ENCODE peak calls at places on chromosome 12, in six cellular contexts. S is ovary, I is testis, Q is keratinocyte, U is heart left ventricle, L is AG04450. K is an unnamed sample.

GRCh38 chr12:118094039-118094438 is 9.8 kb downstream of the VSIG10 start:
- DNase-seq in U (no peak), S (no peak), L (no peak), Q (no peak), I (no peak), K (no peak)

GRCh38 chr12:49707127-49707811 is at the start of gene FMNL3:
- DNase-seq in L (peak), I (peak), S (peak), Q (peak), U (peak), K (peak)

GRCh38 chr12:67681145-67681778 is 32.7 kb downstream of the DYRK2 start:
- DNase-seq in S (no peak), U (no peak), L (peak), I (no peak), Q (no peak), K (no peak)

GRCh38 chr12:77830502-77830901 is at the start of gene NAV3:
- DNase-seq in S (no peak), U (no peak), Q (no peak), I (no peak), L (no peak), K (no peak)

GRCh38 chr12:3168775-3169221 is 91.6 kb downstream of the TSPAN9 start:
- DNase-seq in Q (peak), U (no peak), S (no peak), L (peak), I (no peak), K (no peak)

GRCh38 chr12:25242981-25243764 is 7.6 kb downstream of the KRAS start:
- DNase-seq in I (no peak), Q (no peak), U (no peak), L (no peak), S (no peak), K (no peak)

GRCh38 chr12:131101006-131101405 is 147.3 kb downstream of the ADGRD1 start:
- DNase-seq in L (no peak), U (no peak), S (peak), I (peak), Q (no peak), K (peak)

GRCh38 chr12:96194572-96194889 is 356 bp downstream of the ELK3 start:
- DNase-seq in S (no peak), I (no peak), Q (no peak), L (no peak), U (no peak), K (no peak)

GRCh38 chr12:54397157-54397556 is 12.6 kb upstream of the ZNF385A start:
- DNase-seq in I (no peak), S (no peak), U (no peak), L (no peak), Q (no peak), K (no peak)

GRCh38 chr12:18492372-18493025 is 231.2 kb downstream of the PIK3C2G start:
- DNase-seq in S (no peak), L (peak), Q (no peak), U (no peak), I (no peak), K (no peak)

GRCh38 chr12:64890873-64891468 is 66.5 kb downstream of the TBC1D30 start:
- DNase-seq in L (no peak), Q (peak), U (no peak), S (no peak), I (no peak), K (no peak)

GRCh38 chr12:104641862-104642261 is 185.1 kb downstream of the CHST11 start:
- DNase-seq in Q (no peak), U (no peak), I (no peak), S (no peak), L (no peak), K (no peak)

GRCh38 chr12:81284137-81284536 is 206.3 kb downstream of the ACSS3 start:
- DNase-seq in I (no peak), L (no peak), U (no peak), S (no peak), Q (no peak), K (peak)

GRCh38 chr12:94173660-94174265 is 25.4 kb downstream of the PLXNC1 start:
- DNase-seq in L (no peak), S (no peak), U (no peak), Q (no peak), I (no peak), K (no peak)

GRCh38 chr12:104957388-104958008 is 592 bp downstream of the SLC41A2 start:
- DNase-seq in L (no peak), S (no peak), I (no peak), U (peak), Q (no peak), K (no peak)

GRCh38 chr12:130761537-130762318 is 45.6 kb upstream of the RIMBP2 start:
- DNase-seq in Q (no peak), L (no peak), S (peak), U (peak), I (peak), K (peak)

GRCh38 chr12:130729344-130729743 is 13.2 kb upstream of the RIMBP2 start:
- DNase-seq in L (no peak), I (no peak), U (no peak), Q (no peak), S (no peak), K (peak)

GRCh38 chr12:93387780-93388179 is 10.1 kb downstream of the NUDT4 start:
- DNase-seq in L (no peak), I (no peak), U (no peak), Q (peak), S (no peak), K (no peak)

GRCh38 chr12:69290545-69291277 is 51.3 kb downstream of the CPSF6 start:
- DNase-seq in U (peak), L (peak), I (peak), S (peak), Q (peak), K (peak)

GRCh38 chr12:6955462-6956331 is 4.5 kb downstream of the PTPN6 start:
- DNase-seq in U (peak), Q (no peak), I (no peak), S (no peak), L (no peak), K (no peak)

GRCh38 chr12:65171870-65172269 is 2.5 kb downstream of the LEMD3 start:
- DNase-seq in I (no peak), U (no peak), L (no peak), S (no peak), Q (no peak), K (no peak)

GRCh38 chr12:54217774-54218221 is 29.0 kb upstream of the SMUG1 start:
- DNase-seq in I (peak), L (no peak), Q (no peak), U (peak), S (peak), K (peak)

GRCh38 chr12:82461393-82461792 is 103.1 kb downstream of the METTL25 start:
- DNase-seq in U (no peak), L (no peak), I (no peak), Q (no peak), S (no peak), K (no peak)

GRCh38 chr12:51378749-51379148 is 12.5 kb downstream of the GALNT6 start:
- DNase-seq in I (no peak), U (no peak), S (no peak), L (no peak), Q (no peak), K (no peak)

GRCh38 chr12:72272731-72273498 is 745 bp downstream of the TRHDE start:
- DNase-seq in Q (no peak), I (peak), S (peak), U (no peak), L (no peak), K (peak)

GRCh38 chr12:32399373-32400113 is at the start of gene FGD4:
- DNase-seq in S (peak), Q (no peak), L (peak), U (peak), I (peak), K (peak)

GRCh38 chr12:32400866-32401265 is 1.5 kb downstream of the FGD4 start:
- DNase-seq in U (no peak), L (no peak), I (no peak), Q (no peak), S (no peak), K (no peak)

GRCh38 chr12:32397703-32398102 is 1.7 kb upstream of the FGD4 start:
- DNase-seq in Q (no peak), S (no peak), U (no peak), L (no peak), I (no peak), K (peak)

GRCh38 chr12:32400114-32400672 is 835 bp downstream of the FGD4 start:
- DNase-seq in I (no peak), Q (no peak), U (no peak), L (no peak), S (no peak), K (peak)

GRCh38 chr12:32399045-32399372 is 349 bp upstream of the FGD4 start:
- DNase-seq in I (no peak), Q (no peak), U (no peak), L (no peak), S (no peak), K (no peak)
- H3K27ac ChIP-seq in I (peak), Q (peak), U (peak), L (no peak), S (peak), K (peak)

GRCh38 chr12:117045998-117046374 is 53.2 kb downstream of the TESC start:
- DNase-seq in U (no peak), Q (no peak), S (no peak), I (no peak), L (no peak), K (no peak)
- TF ChIP-seq CTCF in U (no peak), Q (no peak), S (no peak), I (no peak), L (no peak), K (peak)

GRCh38 chr12:124509676-124510300 is 57.6 kb downstream of the NCOR2 start:
- DNase-seq in S (peak), L (no peak), U (peak), I (peak), Q (no peak), K (peak)

GRCh38 chr12:124508323-124509096 is 58.9 kb downstream of the NCOR2 start:
- DNase-seq in U (no peak), Q (no peak), I (no peak), S (no peak), L (no peak), K (no peak)

GRCh38 chr12:124509300-124509675 is 58.1 kb downstream of the NCOR2 start:
- DNase-seq in I (no peak), Q (no peak), U (no peak), L (no peak), S (no peak), K (no peak)

GRCh38 chr12:124511259-124511985 is 56.0 kb downstream of the NCOR2 start:
- DNase-seq in I (no peak), U (no peak), S (no peak), Q (no peak), L (no peak), K (no peak)

DNA sequence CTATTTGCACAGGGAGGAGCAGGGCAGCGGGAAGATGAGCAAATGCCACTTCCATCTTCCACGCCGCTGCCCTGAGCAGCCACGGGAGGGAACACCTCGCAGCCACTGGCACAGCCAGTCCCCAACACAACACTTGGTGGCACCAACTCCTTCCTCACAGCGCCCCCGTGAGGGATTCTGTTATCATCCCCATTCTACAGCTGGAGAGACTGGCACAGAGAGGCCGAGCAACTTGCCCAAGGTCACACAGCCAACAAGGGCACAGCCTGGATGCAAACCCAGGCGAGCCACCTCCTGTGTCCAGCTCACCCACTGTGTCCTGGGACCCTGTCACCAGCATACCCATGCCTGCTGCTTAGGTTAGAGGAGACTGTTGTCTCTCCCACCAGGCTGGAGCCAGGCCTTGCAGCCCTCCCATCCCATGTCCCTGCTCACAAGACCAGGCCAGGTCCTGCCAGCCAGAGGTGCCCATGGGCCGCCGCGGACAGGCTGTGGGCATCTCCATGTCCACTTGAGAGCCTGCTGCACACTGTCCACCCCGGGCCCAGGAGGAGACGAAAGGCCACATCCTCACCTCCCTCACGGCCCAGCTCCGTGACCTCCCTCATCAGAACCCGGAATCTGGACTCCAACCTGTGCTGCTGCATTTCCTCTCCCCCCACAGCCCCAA is 57.0 kb downstream of the NCOR2 start:
- DNase-seq in L (no peak), S (no peak), U (no peak), Q (no peak), I (peak), K (peak)
- H3K27ac ChIP-seq in L (peak), S (no peak), U (peak), Q (peak), I (peak), K (no peak)

GRCh38 chr12:5898874-5899273 is 46.2 kb downstream of the ANO2 start:
- DNase-seq in S (no peak), Q (no peak), I (no peak), L (no peak), U (no peak), K (peak)
- TF ChIP-seq CTCF in S (no peak), Q (no peak), I (no peak), L (no peak), U (no peak), K (peak)

DNA sequence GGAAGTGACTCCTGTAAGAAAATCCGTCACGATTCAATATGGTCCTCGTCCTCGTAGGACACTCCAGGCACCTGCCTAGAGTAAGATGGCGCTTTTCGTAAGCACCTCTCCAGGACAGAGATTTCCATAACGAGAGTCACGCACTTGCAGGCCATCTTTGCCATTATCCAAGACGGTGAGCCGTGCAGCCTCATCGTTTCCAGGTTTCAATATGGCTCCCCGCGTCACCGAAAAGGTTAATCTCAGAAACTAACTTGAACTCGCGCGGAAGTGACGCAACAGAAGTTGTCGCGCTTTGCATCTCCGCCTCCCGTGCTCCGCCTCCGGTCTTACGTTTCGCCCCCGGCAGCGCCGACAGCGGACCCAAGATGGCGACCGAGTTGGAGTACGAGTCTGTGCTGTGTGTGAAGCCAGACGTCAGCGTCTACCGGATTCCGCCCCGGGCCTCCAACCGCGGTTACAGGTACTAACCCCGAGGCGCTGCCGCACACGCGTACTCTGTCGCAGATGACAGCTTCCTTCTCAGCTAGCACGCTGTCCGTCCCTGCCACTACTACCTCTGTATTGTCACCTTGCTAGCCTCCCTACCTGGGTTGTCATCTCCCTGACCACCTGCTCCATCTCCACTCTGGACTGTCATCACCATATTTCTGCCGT is at the start of gene NECAP1:
- DNase-seq in I (peak), Q (peak), S (peak), U (peak), L (peak), K (peak)
- H3K27ac ChIP-seq in I (peak), Q (peak), S (peak), U (peak), L (peak), K (peak)

GRCh38 chr12:30134229-30134628 is 350.5 kb upstream of the TMTC1 start:
- DNase-seq in L (no peak), U (no peak), Q (no peak), S (no peak), I (no peak), K (peak)
- TF ChIP-seq CTCF in L (no peak), U (no peak), Q (no peak), S (no peak), I (no peak), K (peak)

DNA sequence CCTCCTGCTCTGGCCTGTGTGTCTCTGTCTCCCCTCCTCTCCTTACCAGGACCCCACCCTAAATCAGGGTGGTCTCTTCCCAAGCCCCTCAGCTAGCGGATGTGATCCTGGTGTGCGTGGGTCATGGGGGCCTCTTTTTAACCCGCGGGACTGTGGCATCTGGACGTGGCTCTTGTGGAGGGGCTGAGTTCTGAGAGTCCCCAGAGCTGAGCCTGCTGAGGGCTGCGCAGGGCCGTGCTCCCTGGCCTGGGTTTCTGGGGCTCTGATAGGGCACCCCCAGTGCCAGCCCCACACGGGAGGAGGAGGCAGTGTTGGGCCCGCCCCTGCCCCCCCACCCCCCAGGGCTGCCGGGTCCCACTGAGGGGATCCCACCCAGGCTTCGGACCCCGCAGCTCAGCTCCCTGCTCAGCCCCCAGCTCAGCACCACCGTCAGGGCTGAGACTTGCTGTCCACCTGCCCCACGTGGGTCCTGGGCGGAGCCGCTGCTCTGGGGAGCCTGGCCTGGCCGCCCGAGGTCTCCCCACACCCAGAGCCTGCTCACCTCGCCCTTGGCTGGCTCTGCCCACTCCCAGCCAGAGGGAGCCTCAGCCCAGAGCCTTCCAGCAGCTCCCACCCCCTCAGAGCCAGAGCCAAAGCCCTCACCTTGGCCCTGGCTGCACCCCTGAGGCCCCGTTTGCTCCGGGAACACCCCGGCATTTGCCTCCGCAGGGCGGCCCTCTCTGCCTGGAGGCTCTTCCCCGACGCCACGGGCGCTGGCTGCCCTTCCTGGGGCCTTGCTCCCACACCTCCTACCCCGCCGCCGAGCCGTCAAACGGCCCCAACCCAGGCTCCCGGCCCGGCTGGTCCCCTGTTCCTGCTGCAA is 31.5 kb downstream of the NOC4L start:
- DNase-seq in S (no peak), I (no peak), U (no peak), Q (no peak), L (no peak), K (no peak)
- H3K27ac ChIP-seq in S (no peak), I (no peak), U (no peak), Q (no peak), L (no peak), K (no peak)

GRCh38 chr12:103632554-103633216 is 45.6 kb downstream of the STAB2 start:
- DNase-seq in I (peak), Q (peak), U (no peak), L (no peak), S (no peak), K (peak)
- TF ChIP-seq CTCF in I (peak), Q (peak), U (peak), L (peak), S (no peak), K (peak)